ENCODE peak calls at places on chromosomes 2 and 18, in four cellular contexts. D is fibroblast of the aortic adventitia, R is AG10803, O is neural crest cell. Z is an unnamed sample.

GRCh38 chr2:9234680-9235387 is 28.2 kb downstream of the ASAP2 start:
- DNase-seq in D (peak), O (no peak), R (peak), Z (no peak)

GRCh38 chr18:31044926-31045325 is 2.4 kb upstream of the DSC3 start:
- DNase-seq in R (no peak), D (no peak), O (no peak), Z (no peak)

GRCh38 chr18:8288447-8289213 is 320.6 kb upstream of the RAB12 start:
- DNase-seq in D (no peak), R (no peak), O (no peak), Z (no peak)

GRCh38 chr2:234691226-234691600 is 194.3 kb upstream of the ARL4C start:
- DNase-seq in D (no peak), O (no peak), R (no peak), Z (no peak)

GRCh38 chr18:5622905-5623304 is 79.1 kb upstream of the EPB41L3 start:
- DNase-seq in D (no peak), R (no peak), O (no peak), Z (no peak)

GRCh38 chr2:181680937-181681811 is 857 bp upstream of the NEUROD1 start:
- DNase-seq in O (no peak), R (no peak), D (no peak), Z (no peak)

GRCh38 chr18:78273876-78274275 is 705.7 kb upstream of the SALL3 start:
- DNase-seq in R (no peak), O (no peak), D (no peak), Z (no peak)

GRCh38 chr2:172248381-172249173 is 145.9 kb upstream of the DLX2 start:
- DNase-seq in D (peak), O (no peak), R (no peak), Z (no peak)

GRCh38 chr2:61425605-61426155 is 45.2 kb downstream of the USP34 start:
- DNase-seq in D (no peak), R (no peak), O (no peak), Z (no peak)